ENCODE peak calls at places on chromosome 1, in eight cellular contexts. G is stomach, V is suprapubic skin, F is transverse colon, A is upper lobe of right lung, Y is fibroblast of mammary gland, B is astrocyte of the spinal cord, C is WERI-Rb-1. Z is an unnamed sample.

GRCh38 chr1:165397945-165398344 is 41.4 kb upstream of the LMX1A start:
- DNase-seq in G (peak; percentile 50), V (no peak), F (no peak), A (no peak), Y (peak; percentile 84), B (peak; percentile 52), C (no peak), Z (no peak)

GRCh38 chr1:1420654-1421134 is 382 bp downstream of the ANKRD65 start:
- DNase-seq in G (no peak), V (no peak), F (no peak), A (no peak), Y (no peak), B (no peak), C (no peak), Z (no peak)

GRCh38 chr1:9151326-9151860 is 22.5 kb upstream of the GPR157 start:
- DNase-seq in G (no peak), V (no peak), F (no peak), A (peak; percentile 77), Y (no peak), B (peak; percentile 37), C (no peak), Z (no peak)

GRCh38 chr1:176541663-176542062 is 78.7 kb downstream of the PAPPA2 start:
- DNase-seq in G (no peak), V (no peak), F (no peak), A (no peak), Y (peak; percentile 70), B (no peak), C (no peak), Z (no peak)

GRCh38 chr1:211381481-211382181 is 55.0 kb downstream of the TRAF5 start:
- DNase-seq in G (no peak), V (no peak), F (no peak), A (no peak), Y (no peak), B (no peak), C (no peak), Z (no peak)

GRCh38 chr1:78731674-78732073 is 82.0 kb downstream of the IFI44 start:
- DNase-seq in G (no peak), V (no peak), F (no peak), A (no peak), Y (no peak), B (no peak), C (no peak), Z (no peak)

GRCh38 chr1:58395355-58395754 is 151.2 kb downstream of the OMA1 start:
- DNase-seq in G (no peak), V (no peak), F (no peak), A (no peak), Y (peak; percentile 90), B (peak; percentile 93), C (no peak), Z (no peak)

GRCh38 chr1:28027238-28027637 is 61.2 kb downstream of the EYA3 start:
- DNase-seq in G (no peak), V (no peak), F (no peak), A (no peak), Y (no peak), B (no peak), C (no peak), Z (no peak)

GRCh38 chr1:172167801-172168596 is 252.5 kb upstream of the C1orf105 start:
- DNase-seq in G (no peak), V (no peak), F (no peak), A (no peak), Y (peak; percentile 94), B (peak; percentile 91), C (no peak), Z (no peak)

GRCh38 chr1:209527372-209527771 is 56.1 kb upstream of the CAMK1G start:
- DNase-seq in G (no peak), V (no peak), F (no peak), A (no peak), Y (peak; percentile 74), B (peak; percentile 21), C (no peak), Z (no peak)

GRCh38 chr1:25932321-25932720 is 26.1 kb upstream of the STMN1 start:
- DNase-seq in G (no peak), V (no peak), F (no peak), A (no peak), Y (no peak), B (no peak), C (no peak), Z (no peak)

GRCh38 chr1:158932171-158932570 is 819 bp downstream of the PYHIN1 start:
- DNase-seq in G (no peak), V (no peak), F (no peak), A (no peak), Y (no peak), B (no peak), C (no peak), Z (no peak)

GRCh38 chr1:187842406-187843165 is 1013.8 kb downstream of the PLA2G4A start:
- DNase-seq in G (no peak), V (no peak), F (no peak), A (no peak), Y (peak; percentile 41), B (peak; percentile 22), C (no peak), Z (no peak)

GRCh38 chr1:25616080-25616931 is at the start of gene MAN1C1:
- DNase-seq in G (peak; percentile 88), V (peak; percentile 90), F (peak; percentile 87), A (peak; percentile 95), Y (peak; percentile 61), B (peak; percentile 62), C (peak; percentile 94), Z (peak; percentile 93)

GRCh38 chr1:240284656-240285427 is 193.2 kb downstream of the FMN2 start:
- DNase-seq in G (no peak), V (no peak), F (no peak), A (no peak), Y (peak; percentile 44), B (no peak), C (no peak), Z (no peak)

GRCh38 chr1:116167625-116168276 is 56.6 kb downstream of the MAB21L3 start:
- DNase-seq in G (peak; percentile 27), V (no peak), F (peak; percentile 30), A (no peak), Y (no peak), B (no peak), C (no peak), Z (no peak)

GRCh38 chr1:1001057-1001630 is 1.2 kb upstream of the HES4 start:
- DNase-seq in G (no peak), V (peak; percentile 76), F (no peak), A (peak; percentile 73), Y (no peak), B (no peak), C (no peak), Z (no peak)

GRCh38 chr1:23742670-23743286 is 493 bp upstream of the ELOA start:
- DNase-seq in G (no peak), V (no peak), F (peak; percentile 44), A (no peak), Y (no peak), B (no peak), C (no peak), Z (no peak)

GRCh38 chr1:232873931-232874330 is 68.7 kb downstream of the MAP10 start:
- DNase-seq in G (no peak), V (no peak), F (no peak), A (no peak), Y (no peak), B (peak; percentile 50), C (no peak), Z (no peak)
- TF ChIP-seq CTCF in G (no peak), V (no peak), F (no peak), A (no peak), Y (no peak), B (no peak), C (no peak), Z (no peak)

GRCh38 chr1:226687476-226687875 is 51.6 kb downstream of the ITPKB start:
- DNase-seq in G (no peak), V (no peak), F (no peak), A (no peak), Y (no peak), B (no peak), C (no peak), Z (no peak)
- TF ChIP-seq CTCF in G (no peak), V (peak; percentile 2), F (no peak), A (no peak), Y (no peak), B (no peak), C (no peak), Z (no peak)

GRCh38 chr1:215076312-215076711 is 6.2 kb upstream of the KCNK2 start:
- DNase-seq in G (no peak), V (no peak), F (no peak), A (no peak), Y (peak; percentile 69), B (peak; percentile 52), C (peak; percentile 53), Z (no peak)
- TF ChIP-seq CTCF in G (peak; percentile 14), V (no peak), F (no peak), A (no peak), Y (peak; percentile 48), B (peak; percentile 52), C (peak; percentile 68), Z (peak; percentile 39)

GRCh38 chr1:61337037-61337436 is 254.7 kb downstream of the NFIA start:
- DNase-seq in G (no peak), V (no peak), F (no peak), A (no peak), Y (peak; percentile 22), B (no peak), C (no peak), Z (no peak)
- TF ChIP-seq CTCF in G (no peak), V (no peak), F (peak; percentile 24), A (peak; percentile 6), Y (peak; percentile 27), B (peak; percentile 17), C (peak; percentile 34), Z (peak; percentile 28)

Z was measured in type B pancreatic cell.